ENCODE peak calls at places on chromosome 10, in six cellular contexts. O is CD8-positive, alpha-beta T cell; K is SK-N-SH; L is psoas muscle; S is Peyer's patch; Y is IMR-90. U is an unnamed sample.

GRCh38 chr10:121804460-121804859 is 123.4 kb downstream of the ATE1 start:
- DNase-seq in O (no peak), K (no peak), L (no peak), S (no peak), Y (peak; percentile 88), U (no peak)

GRCh38 chr10:70832852-70833542 is 17.2 kb downstream of the SGPL1 start:
- DNase-seq in O (no peak), K (no peak), L (no peak), S (no peak), Y (peak; percentile 93), U (no peak)

GRCh38 chr10:119542357-119542989 is at the start of gene RGS10:
- DNase-seq in O (peak; percentile 62), K (peak; percentile 65), L (peak; percentile 75), S (peak; percentile 84), Y (peak; percentile 72), U (peak; percentile 83)

GRCh38 chr10:74628136-74628535 is 198.3 kb upstream of the KAT6B start:
- DNase-seq in O (no peak), K (no peak), L (no peak), S (no peak), Y (peak; percentile 4), U (no peak)

GRCh38 chr10:30374353-30374752 is 25.3 kb upstream of the MTPAP start:
- DNase-seq in O (no peak), K (no peak), L (no peak), S (no peak), Y (no peak), U (no peak)

GRCh38 chr10:121927361-121927840 is 430 bp downstream of the ATE1 start:
- DNase-seq in O (no peak), K (peak; percentile 83), L (peak; percentile 66), S (peak; percentile 38), Y (peak; percentile 43), U (no peak)

GRCh38 chr10:123044391-123044790 is 35.6 kb downstream of the ACADSB start:
- DNase-seq in O (no peak), K (peak; percentile 9), L (no peak), S (no peak), Y (peak; percentile 5), U (no peak)

GRCh38 chr10:110774069-110775021 is 97.4 kb upstream of the PDCD4 start:
- DNase-seq in O (no peak), K (no peak), L (no peak), S (no peak), Y (peak; percentile 70), U (no peak)

GRCh38 chr10:69232252-69232651 is 12.1 kb downstream of the HKDC1 start:
- DNase-seq in O (no peak), K (no peak), L (no peak), S (no peak), Y (peak; percentile 85), U (no peak)

GRCh38 chr10:75407716-75408511 is 6.3 kb upstream of the ZNF503 start:
- DNase-seq in O (no peak), K (no peak), L (peak; percentile 37), S (no peak), Y (no peak), U (no peak)

GRCh38 chr10:7642612-7643011 is 24.2 kb downstream of the ITIH5 start:
- DNase-seq in O (no peak), K (no peak), L (no peak), S (no peak), Y (no peak), U (no peak)

GRCh38 chr10:123761666-123762230 is 95.6 kb downstream of the GPR26 start:
- DNase-seq in O (no peak), K (no peak), L (no peak), S (no peak), Y (no peak), U (no peak)

GRCh38 chr10:17805921-17806577 is 3.1 kb upstream of the MRC1 start:
- DNase-seq in O (no peak), K (no peak), L (no peak), S (no peak), Y (no peak), U (no peak)

GRCh38 chr10:128222317-128222849 is 96.2 kb upstream of the MKI67 start:
- DNase-seq in O (no peak), K (no peak), L (no peak), S (no peak), Y (no peak), U (no peak)

GRCh38 chr10:83606275-83606674 is 533.0 kb upstream of the GHITM start:
- DNase-seq in O (no peak), K (peak; percentile 6), L (no peak), S (no peak), Y (no peak), U (no peak)

GRCh38 chr10:107071301-107071700 is 93.2 kb downstream of the SORCS1 start:
- DNase-seq in O (no peak), K (no peak), L (no peak), S (no peak), Y (no peak), U (no peak)

DNA sequence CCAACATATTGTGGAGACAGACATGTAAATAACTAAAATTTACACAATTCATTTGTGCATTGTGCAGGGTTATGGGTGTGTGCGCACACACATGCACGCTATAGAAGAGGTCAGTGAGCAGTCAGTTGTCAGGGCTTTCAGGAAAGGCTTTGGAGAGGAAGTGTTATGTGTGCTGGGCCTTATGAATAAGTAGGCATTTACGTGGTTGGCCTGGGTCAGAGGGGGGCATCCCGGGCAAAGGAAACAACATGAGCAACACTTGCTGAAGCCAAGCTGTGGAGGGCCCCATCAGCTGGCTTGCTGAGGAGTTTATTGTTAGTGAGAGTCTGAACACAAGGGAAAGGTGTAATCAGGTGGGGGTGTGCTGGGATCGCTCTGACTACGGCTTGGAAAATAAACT is 4.2 kb downstream of the PRXL2A start:
- DNase-seq in O (no peak), K (no peak), L (no peak), S (no peak), Y (no peak), U (no peak)
- H3K4me1 ChIP-seq in O (peaks cover 4% of the 10 kb centered on the region), K (peaks cover 77% of the 10 kb centered on the region), L (peaks cover 66% of the 10 kb centered on the region), S (peaks cover 76% of the 10 kb centered on the region), Y (peaks cover 3% of the 10 kb centered on the region), U (no peaks in the 10 kb centered on the region)

DNA sequence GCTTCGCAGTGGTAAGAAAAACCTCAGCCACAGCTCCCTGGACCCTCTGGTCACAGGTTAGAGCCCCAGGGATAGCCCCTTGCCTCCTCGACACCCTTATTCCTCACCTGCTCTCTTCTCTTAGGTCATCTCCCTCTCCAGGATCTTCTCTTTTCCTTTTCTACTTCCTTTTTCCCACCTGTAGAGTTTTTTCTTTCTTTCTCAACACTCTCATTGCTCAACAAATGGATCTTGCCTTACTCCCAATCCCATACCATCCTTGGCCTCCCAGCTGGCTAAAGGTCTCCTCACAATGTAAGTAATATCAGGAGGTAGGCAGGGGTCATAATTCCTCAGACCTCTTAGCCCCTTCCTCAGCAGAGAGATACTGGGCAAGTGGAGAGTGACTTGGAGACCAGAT is 17.2 kb downstream of the WNT8B start:
- DNase-seq in O (no peak), K (no peak), L (no peak), S (no peak), Y (no peak), U (no peak)
- H3K27me3 ChIP-seq in O (no peaks in the 10 kb centered on the region), K (peaks cover 25% of the 10 kb centered on the region), L (peaks cover 25% of the 10 kb centered on the region), S (no peaks in the 10 kb centered on the region), Y (peaks cover 33% of the 10 kb centered on the region), U (no peaks in the 10 kb centered on the region)

GRCh38 chr10:34796133-34796532 is 19.0 kb downstream of the PARD3 start:
- DNase-seq in O (no peak), K (no peak), L (no peak), S (no peak), Y (no peak), U (no peak)

GRCh38 chr10:34797155-34797554 is 17.9 kb downstream of the PARD3 start:
- DNase-seq in O (no peak), K (no peak), L (no peak), S (no peak), Y (no peak), U (no peak)

GRCh38 chr10:34792881-34793280 is 22.2 kb downstream of the PARD3 start:
- DNase-seq in O (no peak), K (peak; percentile 59), L (no peak), S (no peak), Y (no peak), U (no peak)

GRCh38 chr10:34794835-34795234 is 20.3 kb downstream of the PARD3 start:
- DNase-seq in O (no peak), K (no peak), L (no peak), S (no peak), Y (no peak), U (no peak)

GRCh38 chr10:34795334-34795733 is 19.8 kb downstream of the PARD3 start:
- DNase-seq in O (no peak), K (no peak), L (no peak), S (no peak), Y (no peak), U (no peak)
- H3K4me1 ChIP-seq in O (no peaks in the 10 kb centered on the region), K (peaks cover 25% of the 10 kb centered on the region), L (peaks cover 56% of the 10 kb centered on the region), S (peaks cover 17% of the 10 kb centered on the region), Y (no peaks in the 10 kb centered on the region), U (no peaks in the 10 kb centered on the region)

DNA sequence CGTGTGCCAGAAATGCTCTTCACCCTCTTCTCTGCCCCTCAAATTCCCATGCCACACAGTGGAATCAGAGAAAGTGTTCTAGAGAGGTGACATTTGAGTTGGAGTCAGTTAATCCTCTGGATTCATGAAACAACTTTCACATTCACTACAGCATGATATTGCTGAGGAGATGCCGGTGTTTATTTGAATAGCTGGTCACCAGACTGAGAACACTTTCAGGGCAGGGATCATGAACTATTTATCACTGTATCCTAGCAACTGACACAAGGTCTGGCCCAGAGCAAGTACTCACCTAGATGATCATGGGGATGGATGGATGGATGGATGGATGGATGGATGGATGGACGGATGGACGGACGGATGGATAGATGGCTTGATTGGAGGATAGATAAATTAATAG is 116.7 kb upstream of the ZMIZ1 start:
- DNase-seq in O (no peak), K (no peak), L (no peak), S (no peak), Y (peak; percentile 46), U (no peak)
- H3K27me3 ChIP-seq in O (no peaks in the 10 kb centered on the region), K (no peaks in the 10 kb centered on the region), L (no peaks in the 10 kb centered on the region), S (no peaks in the 10 kb centered on the region), Y (peaks cover 3% of the 10 kb centered on the region), U (no peaks in the 10 kb centered on the region)

DNA sequence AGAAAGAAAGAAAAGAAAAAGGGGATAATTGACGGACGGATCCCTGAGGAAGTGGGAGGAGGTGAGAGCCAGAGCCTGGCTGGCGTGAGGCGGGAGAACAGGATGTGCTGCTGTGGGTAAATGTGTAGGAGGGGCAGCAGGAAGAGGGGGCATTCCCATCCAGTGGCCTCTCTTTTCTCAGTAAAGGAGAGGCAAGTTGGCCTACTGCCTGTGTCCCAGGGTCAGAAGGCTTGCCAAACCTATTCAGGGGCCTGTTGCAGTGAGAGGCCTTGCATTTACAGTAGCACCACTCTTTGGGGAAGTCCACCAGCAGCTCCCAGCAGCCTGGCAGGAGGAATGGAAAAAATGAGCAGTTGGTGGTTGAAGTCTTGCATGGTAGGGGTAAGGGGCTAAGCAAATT is 26.6 kb upstream of the ASCC1 start:
- DNase-seq in O (no peak), K (no peak), L (peak; percentile 66), S (no peak), Y (no peak), U (no peak)
- H3K4me1 ChIP-seq in O (peaks cover 62% of the 10 kb centered on the region), K (peaks cover 8% of the 10 kb centered on the region), L (peaks cover 65% of the 10 kb centered on the region), S (peaks cover 61% of the 10 kb centered on the region), Y (peaks cover 26% of the 10 kb centered on the region), U (peaks cover 39% of the 10 kb centered on the region)

GRCh38 chr10:43264987-43265798 is 1.7 kb downstream of the RASGEF1A start:
- DNase-seq in O (no peak), K (peak; percentile 31), L (no peak), S (peak; percentile 10), Y (no peak), U (no peak)
- H3K27me3 ChIP-seq in O (peaks cover 14% of the 10 kb centered on the region), K (peaks cover 39% of the 10 kb centered on the region), L (peaks cover 40% of the 10 kb centered on the region), S (no peaks in the 10 kb centered on the region), Y (peaks cover 50% of the 10 kb centered on the region), U (peaks cover 11% of the 10 kb centered on the region)

GRCh38 chr10:102649770-102650654 is 5.7 kb downstream of the TRIM8 start:
- DNase-seq in O (no peak), K (peak; percentile 55), L (peak; percentile 13), S (no peak), Y (no peak), U (no peak)
- H3K4me1 ChIP-seq in O (peaks cover 83% of the 10 kb centered on the region), K (peaks cover 52% of the 10 kb centered on the region), L (peaks cover 54% of the 10 kb centered on the region), S (peaks cover 77% of the 10 kb centered on the region), Y (peaks cover 40% of the 10 kb centered on the region), U (peaks cover 69% of the 10 kb centered on the region)

GRCh38 chr10:101152316-101152715 is 21.2 kb downstream of the TLX1 start:
- DNase-seq in O (no peak), K (no peak), L (no peak), S (no peak), Y (no peak), U (no peak)
- H3K27me3 ChIP-seq in O (peaks cover 4% of the 10 kb centered on the region), K (peaks cover 67% of the 10 kb centered on the region), L (peaks cover 76% of the 10 kb centered on the region), S (no peaks in the 10 kb centered on the region), Y (peaks cover 62% of the 10 kb centered on the region), U (peaks cover 4% of the 10 kb centered on the region)